ENCODE peak calls at places on chromosomes 16 and 17, in four cellular contexts. L is tibial nerve, K is H54, N is NCI-H1436. P is an unnamed sample.

GRCh38 chr16:86563489-86564345 is 2.9 kb upstream of the FOXC2 start:
- DNase-seq in L (peak; percentile 99), K (peak; percentile 82), N (peak; percentile 83), P (peak; percentile 94)

GRCh38 chr16:64544859-64545258 is 577.0 kb downstream of the CDH11 start:
- DNase-seq in L (no peak), K (no peak), N (no peak), P (no peak)

GRCh38 chr17:17414316-17414937 is 62.4 kb upstream of the MED9 start:
- DNase-seq in L (peak; percentile 59), K (no peak), N (no peak), P (peak; percentile 53)

GRCh38 chr17:9875441-9875840 is 29.6 kb downstream of the RCVRN start:
- DNase-seq in L (no peak), K (peak; percentile 64), N (no peak), P (no peak)

GRCh38 chr17:62085511-62086408 is 20.7 kb upstream of the MED13 start:
- DNase-seq in L (no peak), K (no peak), N (peak; percentile 49), P (no peak)

GRCh38 chr16:12253731-12254130 is 277.2 kb downstream of the SNX29 start:
- DNase-seq in L (no peak), K (no peak), N (no peak), P (no peak)

GRCh38 chr17:63476857-63477470 is at the start of gene ACE:
- DNase-seq in L (no peak), K (no peak), N (peak; percentile 71), P (no peak)

GRCh38 chr16:31072540-31073072 is 1.4 kb downstream of the ZNF668 start:
- DNase-seq in L (no peak), K (no peak), N (no peak), P (peak; percentile 46)

GRCh38 chr17:19330271-19330670 is 32.3 kb downstream of the B9D1 start:
- DNase-seq in L (no peak), K (no peak), N (no peak), P (no peak)

GRCh38 chr17:44932526-44933097 is 15.0 kb downstream of the KIF18B start:
- DNase-seq in L (no peak), K (no peak), N (no peak), P (no peak)

GRCh38 chr17:76446449-76447231 is 6.3 kb downstream of the UBE2O start:
- DNase-seq in L (peak; percentile 20), K (peak; percentile 76), N (no peak), P (peak; percentile 82)

GRCh38 chr16:35188288-35189155 is 1729.1 kb downstream of the TP53TG3F start:
- DNase-seq in L (no peak), K (no peak), N (peak; percentile 12), P (no peak)

GRCh38 chr17:83050651-83051422 is 28.6 kb upstream of the METRNL start:
- DNase-seq in L (no peak), K (no peak), N (peak; percentile 77), P (no peak)

GRCh38 chr17:47413872-47414271 is 90.1 kb downstream of the EFCAB13 start:
- DNase-seq in L (no peak), K (peak; percentile 4), N (no peak), P (no peak)

GRCh38 chr17:40059729-40060475 is 2.9 kb upstream of the THRA start:
- DNase-seq in L (no peak), K (no peak), N (no peak), P (no peak)

GRCh38 chr16:89256651-89257254 is 39.2 kb downstream of the ZNF778 start:
- DNase-seq in L (no peak), K (no peak), N (no peak), P (peak; percentile 77)

GRCh38 chr17:64262422-64263260 is at the start of gene TEX2:
- DNase-seq in L (peak; percentile 32), K (peak; percentile 54), N (peak; percentile 5), P (peak; percentile 60)

GRCh38 chr16:84922351-84923135 is 88.8 kb downstream of the ZDHHC7 start:
- DNase-seq in L (peak; percentile 51), K (no peak), N (peak; percentile 10), P (no peak)

GRCh38 chr17:7192271-7192937 is 13.2 kb upstream of the ASGR1 start:
- DNase-seq in L (no peak), K (no peak), N (no peak), P (no peak)

GRCh38 chr16:73413469-73414190 is 365.7 kb upstream of the ZFHX3 start:
- DNase-seq in L (no peak), K (no peak), N (no peak), P (no peak)

GRCh38 chr16:58628845-58629680 is 563 bp downstream of the CNOT1 start:
- DNase-seq in L (peak; percentile 35), K (no peak), N (no peak), P (peak; percentile 50)

GRCh38 chr17:40542562-40543411 is 22.5 kb downstream of the CCR7 start:
- DNase-seq in L (peak; percentile 89), K (no peak), N (peak; percentile 33), P (no peak)

GRCh38 chr17:82446649-82447048 is 3.9 kb downstream of the CYBC1 start:
- DNase-seq in L (no peak), K (no peak), N (no peak), P (no peak)

GRCh38 chr16:27747946-27748345 is 198.0 kb downstream of the KATNIP start:
- DNase-seq in L (no peak), K (no peak), N (no peak), P (no peak)

GRCh38 chr17:73757324-73757942 is 113.2 kb upstream of the SDK2 start:
- DNase-seq in L (no peak), K (no peak), N (peak; percentile 97), P (no peak)

GRCh38 chr17:2058521-2059124 is 3.7 kb downstream of the HIC1 start:
- DNase-seq in L (peak; percentile 69), K (peak; percentile 68), N (no peak), P (no peak)

GRCh38 chr17:81057079-81057730 is 22.3 kb downstream of the BAIAP2 start:
- DNase-seq in L (peak; percentile 88), K (peak; percentile 67), N (no peak), P (no peak)

P was measured in SJSA1.